ENCODE peak calls at places on chromosomes 6 and 20, in four cellular contexts. One of them, this sample, is unnamed.

GRCh38 chr20:48231253-48231652 is 446.0 kb upstream of the SULF2 start:
- DNase-seq in iPS DF 6.9: no peak
- DNase-seq in brain microvascular endothelial cell: no peak
- DNase-seq in PC-3: no peak
- DNase-seq in this sample: no peak

GRCh38 chr20:10521068-10521834 is 86.1 kb downstream of the SLX4IP start:
- DNase-seq in PC-3: peak; percentile 84
- DNase-seq in iPS DF 6.9: no peak
- DNase-seq in brain microvascular endothelial cell: peak; percentile 84
- DNase-seq in this sample: no peak

GRCh38 chr6:101391772-101392560 is 1.5 kb upstream of the GRIK2 start:
- DNase-seq in brain microvascular endothelial cell: no peak
- DNase-seq in PC-3: peak; percentile 56
- DNase-seq in iPS DF 6.9: no peak
- DNase-seq in this sample: no peak

GRCh38 chr6:163814494-163815364 is 400.2 kb downstream of the QKI start:
- DNase-seq in PC-3: peak; percentile 32
- DNase-seq in brain microvascular endothelial cell: peak; percentile 77
- DNase-seq in iPS DF 6.9: no peak
- DNase-seq in this sample: no peak

GRCh38 chr6:166786704-166787293 is 159.7 kb upstream of the RPS6KA2 start:
- DNase-seq in brain microvascular endothelial cell: peak; percentile 56
- DNase-seq in iPS DF 6.9: no peak
- DNase-seq in PC-3: peak; percentile 73
- DNase-seq in this sample: no peak

GRCh38 chr6:5619249-5619648 is 357.9 kb downstream of the FARS2 start:
- DNase-seq in iPS DF 6.9: no peak
- DNase-seq in brain microvascular endothelial cell: no peak
- DNase-seq in PC-3: no peak
- DNase-seq in this sample: no peak

GRCh38 chr20:51926670-51927305 is 124.5 kb upstream of the SALL4 start:
- DNase-seq in iPS DF 6.9: no peak
- DNase-seq in brain microvascular endothelial cell: no peak
- DNase-seq in PC-3: peak; percentile 48
- DNase-seq in this sample: no peak

GRCh38 chr20:23362392-23363256 is 642 bp downstream of the GZF1 start:
- DNase-seq in brain microvascular endothelial cell: peak; percentile 24
- DNase-seq in iPS DF 6.9: no peak
- DNase-seq in PC-3: peak; percentile 31
- DNase-seq in this sample: no peak

GRCh38 chr6:22690446-22690845 is 121.1 kb downstream of the HDGFL1 start:
- DNase-seq in brain microvascular endothelial cell: no peak
- DNase-seq in PC-3: no peak
- DNase-seq in iPS DF 6.9: no peak
- DNase-seq in this sample: no peak

GRCh38 chr6:169160855-169161560 is 92.6 kb downstream of the THBS2 start:
- DNase-seq in brain microvascular endothelial cell: no peak
- DNase-seq in PC-3: no peak
- DNase-seq in iPS DF 6.9: no peak
- DNase-seq in this sample: no peak

GRCh38 chr6:13846841-13847240 is 32.5 kb upstream of the MCUR1 start:
- DNase-seq in iPS DF 6.9: peak; percentile 37
- DNase-seq in PC-3: no peak
- DNase-seq in brain microvascular endothelial cell: no peak
- DNase-seq in this sample: no peak

GRCh38 chr6:75288023-75288422 is 3.4 kb upstream of the TMEM30A start:
- DNase-seq in brain microvascular endothelial cell: no peak
- DNase-seq in PC-3: no peak
- DNase-seq in iPS DF 6.9: no peak
- DNase-seq in this sample: no peak

GRCh38 chr20:33177866-33178265 is 9.9 kb downstream of the BPIFA2 start:
- DNase-seq in brain microvascular endothelial cell: no peak
- DNase-seq in iPS DF 6.9: no peak
- DNase-seq in PC-3: no peak
- DNase-seq in this sample: no peak

GRCh38 chr6:134740473-134741192 is 209.3 kb downstream of the ALDH8A1 start:
- DNase-seq in PC-3: no peak
- DNase-seq in brain microvascular endothelial cell: peak; percentile 76
- DNase-seq in iPS DF 6.9: no peak
- DNase-seq in this sample: no peak

GRCh38 chr6:16059496-16059895 is 69.4 kb upstream of the MYLIP start:
- DNase-seq in iPS DF 6.9: no peak
- DNase-seq in PC-3: no peak
- DNase-seq in brain microvascular endothelial cell: no peak
- DNase-seq in this sample: no peak

GRCh38 chr6:52568320-52568719 is 8.5 kb downstream of the TRAM2 start:
- DNase-seq in iPS DF 6.9: no peak
- DNase-seq in PC-3: no peak
- DNase-seq in brain microvascular endothelial cell: no peak
- DNase-seq in this sample: no peak

GRCh38 chr20:50680106-50680960 is 11.0 kb downstream of the RIPOR3 start:
- DNase-seq in iPS DF 6.9: no peak
- DNase-seq in brain microvascular endothelial cell: no peak
- DNase-seq in PC-3: no peak
- DNase-seq in this sample: no peak

GRCh38 chr20:38706482-38706881 is 17.8 kb upstream of the SLC32A1 start:
- DNase-seq in brain microvascular endothelial cell: no peak
- DNase-seq in PC-3: no peak
- DNase-seq in iPS DF 6.9: no peak
- DNase-seq in this sample: no peak

GRCh38 chr6:25017486-25017885 is 81.7 kb upstream of the RIPOR2 start:
- DNase-seq in brain microvascular endothelial cell: no peak
- DNase-seq in iPS DF 6.9: no peak
- DNase-seq in PC-3: peak; percentile 79
- DNase-seq in this sample: no peak

GRCh38 chr6:152368761-152369624 is 268.2 kb downstream of the SYNE1 start:
- DNase-seq in brain microvascular endothelial cell: no peak
- DNase-seq in PC-3: no peak
- DNase-seq in iPS DF 6.9: no peak
- DNase-seq in this sample: peak; percentile 25

GRCh38 chr20:8693709-8694108 is 375.2 kb upstream of the PLCB4 start:
- DNase-seq in PC-3: no peak
- DNase-seq in iPS DF 6.9: no peak
- DNase-seq in brain microvascular endothelial cell: peak; percentile 82
- DNase-seq in this sample: no peak

DNA sequence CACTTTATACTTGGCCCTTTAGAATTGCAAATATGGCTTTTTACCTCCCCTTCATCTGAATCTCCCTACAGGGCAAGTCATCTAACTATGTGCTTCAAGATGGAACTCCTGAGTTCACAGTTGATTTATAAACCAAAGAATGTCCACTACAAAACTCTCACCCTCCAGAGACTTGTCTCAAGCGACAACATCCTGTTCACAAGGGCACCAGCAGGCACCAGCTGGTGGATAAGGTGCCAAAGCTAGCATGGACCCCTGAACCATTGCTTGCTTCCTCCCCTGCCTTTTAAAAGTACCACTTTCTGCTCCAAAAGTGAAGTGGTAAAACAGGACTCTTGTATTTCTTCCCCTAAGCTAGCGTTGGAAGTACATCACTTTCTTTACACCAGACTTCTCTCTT is 154.5 kb downstream of the LPA start:
- DNase-seq in iPS DF 6.9: no peak
- DNase-seq in PC-3: no peak
- DNase-seq in brain microvascular endothelial cell: no peak
- DNase-seq in this sample: no peak
- H3K4me3 ChIP-seq in iPS DF 6.9: no peak overlapping the region
- H3K4me3 ChIP-seq in PC-3: no peak overlapping the region
- H3K4me3 ChIP-seq in brain microvascular endothelial cell: no peak overlapping the region
- H3K4me3 ChIP-seq in this sample: no peak overlapping the region

GRCh38 chr6:10522929-10523573 is 1.9 kb downstream of the GCNT2 start:
- DNase-seq in PC-3: no peak
- DNase-seq in brain microvascular endothelial cell: no peak
- DNase-seq in iPS DF 6.9: peak; percentile 47
- DNase-seq in this sample: no peak

GRCh38 chr6:10520468-10520867 is 683 bp upstream of the GCNT2 start:
- DNase-seq in PC-3: peak; percentile 39
- DNase-seq in iPS DF 6.9: no peak
- DNase-seq in brain microvascular endothelial cell: peak; percentile 16
- DNase-seq in this sample: no peak

GRCh38 chr6:10516953-10517352 is 4.2 kb upstream of the GCNT2 start:
- DNase-seq in iPS DF 6.9: no peak
- DNase-seq in PC-3: no peak
- DNase-seq in brain microvascular endothelial cell: no peak
- DNase-seq in this sample: no peak

GRCh38 chr6:10518461-10519216 is 2.5 kb upstream of the GCNT2 start:
- DNase-seq in iPS DF 6.9: no peak
- DNase-seq in brain microvascular endothelial cell: peak; percentile 57
- DNase-seq in PC-3: peak; percentile 77
- DNase-seq in this sample: no peak

DNA sequence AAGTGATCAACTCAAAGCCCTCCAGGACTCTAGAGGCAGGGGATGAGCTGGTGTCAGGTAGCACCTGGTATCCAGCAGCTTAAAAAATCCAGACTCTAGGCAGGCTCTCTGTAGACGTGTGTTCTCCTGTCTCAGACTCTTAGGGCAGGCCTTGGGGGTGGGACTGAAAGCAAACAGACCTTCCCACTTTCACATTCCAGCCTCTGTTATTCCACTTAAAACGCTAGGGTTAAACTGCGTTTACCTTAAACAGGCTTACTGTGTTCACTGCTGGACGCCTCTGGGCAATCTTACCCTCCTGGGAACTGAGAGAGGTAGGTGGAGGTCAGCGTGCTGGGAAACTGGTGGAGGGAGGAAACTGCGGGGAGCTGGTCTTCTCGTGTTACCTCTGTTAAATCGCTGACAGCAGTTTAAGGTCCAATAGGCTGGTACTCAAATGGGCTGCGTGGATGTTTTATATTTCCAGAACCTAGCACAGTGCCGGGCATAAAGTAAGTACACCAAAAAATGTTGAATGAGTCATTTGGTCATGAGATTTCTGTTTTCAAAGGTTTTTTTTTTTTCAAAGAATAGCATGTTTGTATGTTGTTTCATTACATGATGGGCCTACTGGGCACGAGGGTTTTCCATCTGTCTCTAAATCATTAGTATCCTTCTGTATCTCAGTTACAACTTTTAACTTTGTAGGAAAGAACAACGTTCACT is at the start of gene GCNT2:
- DNase-seq in iPS DF 6.9: peak; percentile 50
- DNase-seq in brain microvascular endothelial cell: peak; percentile 33
- DNase-seq in PC-3: peak; percentile 22
- DNase-seq in this sample: no peak
- H3K4me3 ChIP-seq in iPS DF 6.9: no peak within 1 kb of the TSS
- H3K4me3 ChIP-seq in brain microvascular endothelial cell: peak within 1 kb of the TSS; percentile 3
- H3K4me3 ChIP-seq in PC-3: no peak within 1 kb of the TSS
- H3K4me3 ChIP-seq in this sample: no peak within 1 kb of the TSS

GRCh38 chr6:26554669-26555504 is 16.7 kb downstream of the HMGN4 start:
- DNase-seq in brain microvascular endothelial cell: peak; percentile 75
- DNase-seq in PC-3: peak; percentile 76
- DNase-seq in iPS DF 6.9: no peak
- DNase-seq in this sample: no peak

GRCh38 chr6:26553264-26553738 is 15.1 kb downstream of the HMGN4 start:
- DNase-seq in brain microvascular endothelial cell: peak; percentile 61
- DNase-seq in iPS DF 6.9: no peak
- DNase-seq in PC-3: peak; percentile 82
- DNase-seq in this sample: no peak

GRCh38 chr6:26553739-26554668 is 15.8 kb downstream of the HMGN4 start:
- DNase-seq in brain microvascular endothelial cell: peak; percentile 93
- DNase-seq in iPS DF 6.9: no peak
- DNase-seq in PC-3: peak; percentile 95
- DNase-seq in this sample: peak; percentile 81

GRCh38 chr6:26556263-26557070 is 18.3 kb downstream of the HMGN4 start:
- DNase-seq in iPS DF 6.9: no peak
- DNase-seq in brain microvascular endothelial cell: peak; percentile 95
- DNase-seq in PC-3: peak; percentile 93
- DNase-seq in this sample: no peak

DNA sequence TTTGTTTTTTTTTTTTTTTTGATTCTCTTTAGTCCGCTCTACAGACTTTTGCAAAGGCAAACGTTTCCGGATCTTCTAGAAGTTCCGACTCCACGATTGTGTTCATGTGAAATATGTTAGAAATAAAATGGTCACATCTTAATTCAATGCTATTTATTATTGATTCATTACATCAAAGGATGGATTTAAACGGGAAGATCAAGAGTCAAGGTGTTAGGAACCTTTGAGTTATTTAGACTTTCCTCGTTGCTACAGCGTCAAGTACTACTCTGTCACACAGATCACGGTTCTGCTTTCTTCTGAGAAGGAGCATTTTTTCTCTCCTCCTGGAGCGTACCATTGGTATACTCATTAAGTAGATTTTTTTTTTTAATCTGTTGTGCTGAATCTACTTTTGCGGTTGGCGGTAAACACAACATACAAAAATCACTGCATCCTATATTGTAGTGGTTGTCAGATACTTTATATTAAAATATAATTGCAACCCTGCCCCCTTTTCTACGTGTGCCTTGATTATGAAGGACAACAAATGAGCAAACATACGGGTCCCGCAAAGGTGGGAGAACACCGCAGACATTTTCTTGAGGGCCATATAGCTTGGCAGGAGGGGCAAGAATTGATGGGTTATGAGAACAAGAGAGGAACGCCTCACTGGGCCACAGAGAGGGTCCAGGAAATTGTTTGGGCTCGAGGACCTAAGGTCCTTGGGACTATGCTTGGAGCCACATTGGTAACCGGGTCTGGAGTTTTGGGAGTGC is 17.5 kb downstream of the HMGN4 start:
- DNase-seq in iPS DF 6.9: no peak
- DNase-seq in brain microvascular endothelial cell: no peak
- DNase-seq in PC-3: no peak
- DNase-seq in this sample: no peak
- H3K4me3 ChIP-seq in iPS DF 6.9: peak overlapping the region; percentile 57
- H3K4me3 ChIP-seq in brain microvascular endothelial cell: peak overlapping the region; percentile 59
- H3K4me3 ChIP-seq in PC-3: no peak overlapping the region
- H3K4me3 ChIP-seq in this sample: no peak overlapping the region

GRCh38 chr20:43958626-43959025 is 44.0 kb downstream of the TOX2 start:
- DNase-seq in PC-3: no peak
- DNase-seq in iPS DF 6.9: no peak
- DNase-seq in brain microvascular endothelial cell: no peak
- DNase-seq in this sample: no peak
- H3K4me3 ChIP-seq in PC-3: no peak overlapping the region
- H3K4me3 ChIP-seq in iPS DF 6.9: no peak overlapping the region
- H3K4me3 ChIP-seq in brain microvascular endothelial cell: no peak overlapping the region
- H3K4me3 ChIP-seq in this sample: no peak overlapping the region